ENCODE peak calls at places on chromosomes 1 and 21, in six cellular contexts. Z is K562, U is HCT116, Y is mammary epithelial cell, O is hepatocyte, X is keratinocyte. N is an unnamed sample. For H3K36me3, the result is how much of the 10 kb centered on the place peaks cover.

GRCh38 chr21:46048926-46049889 is 48.7 kb upstream of the COL6A2 start:
- DNase-seq in U (no peak), X (peak), O (peak), Z (no peak), Y (peak), N (peak)

GRCh38 chr1:211198111-211198510 is 61.1 kb upstream of the RCOR3 start:
- DNase-seq in Z (no peak), X (peak), U (no peak), O (peak), Y (peak), N (peak)

GRCh38 chr1:9230869-9231533 is 3.6 kb upstream of the H6PD start:
- DNase-seq in Z (no peak), O (no peak), U (no peak), X (no peak), Y (peak), N (no peak)

GRCh38 chr1:94873520-94874351 is 53.2 kb downstream of the CNN3 start:
- DNase-seq in U (no peak), Z (no peak), Y (no peak), O (peak), X (no peak), N (peak)

GRCh38 chr1:230375795-230376194 is 50.3 kb downstream of the PGBD5 start:
- DNase-seq in Y (no peak), Z (no peak), U (no peak), O (no peak), X (no peak), N (no peak)

GRCh38 chr1:22754106-22754768 is 43.6 kb downstream of the EPHB2 start:
- DNase-seq in Y (no peak), Z (no peak), U (no peak), O (no peak), X (no peak), N (no peak)

GRCh38 chr1:162530318-162530984 is 31.1 kb upstream of the UAP1 start:
- DNase-seq in Y (no peak), Z (no peak), X (no peak), U (no peak), O (no peak), N (no peak)

GRCh38 chr1:1971017-1971416 is 32.6 kb downstream of the CFAP74 start:
- DNase-seq in O (no peak), Y (no peak), U (no peak), Z (no peak), X (no peak), N (no peak)

GRCh38 chr1:2466270-2466665 is 9.8 kb upstream of the PLCH2 start:
- DNase-seq in U (no peak), Z (no peak), Y (no peak), X (no peak), O (no peak), N (no peak)

GRCh38 chr21:34614443-34614692 is 545 bp downstream of the RCAN1 start:
- DNase-seq in Z (no peak), Y (no peak), U (no peak), X (no peak), O (no peak), N (no peak)
- TF ChIP-seq EZH2 in Z (no peak), Y (no peak), U (no peak), X (no peak), O (no peak), N (no peak)

DNA sequence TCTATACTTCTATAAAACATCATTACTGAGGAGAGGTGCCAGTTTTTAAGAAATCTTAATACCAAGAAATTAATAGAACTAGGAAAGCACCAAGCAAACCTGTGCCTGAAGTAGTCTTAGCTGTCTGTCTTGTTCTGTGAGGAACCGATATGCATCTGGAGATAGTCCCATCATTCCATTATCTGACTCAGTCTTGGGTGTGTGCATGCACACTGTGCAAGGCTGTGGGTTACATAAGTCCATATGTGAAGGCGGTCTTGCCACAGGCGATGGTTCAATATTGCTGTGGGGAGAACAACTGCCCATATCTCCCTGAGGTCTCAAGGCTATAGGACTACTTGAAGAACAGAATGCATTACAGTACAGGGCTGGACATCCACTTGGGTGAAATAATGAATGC is 33.8 kb downstream of the STIL start:
- DNase-seq in O (no peak), X (no peak), U (no peak), Z (no peak), Y (peak), N (peak)
- H3K36me3 ChIP-seq in O (under half), X (under half), U (under half), Z (half or more), Y (under half), N (under half)

DNA sequence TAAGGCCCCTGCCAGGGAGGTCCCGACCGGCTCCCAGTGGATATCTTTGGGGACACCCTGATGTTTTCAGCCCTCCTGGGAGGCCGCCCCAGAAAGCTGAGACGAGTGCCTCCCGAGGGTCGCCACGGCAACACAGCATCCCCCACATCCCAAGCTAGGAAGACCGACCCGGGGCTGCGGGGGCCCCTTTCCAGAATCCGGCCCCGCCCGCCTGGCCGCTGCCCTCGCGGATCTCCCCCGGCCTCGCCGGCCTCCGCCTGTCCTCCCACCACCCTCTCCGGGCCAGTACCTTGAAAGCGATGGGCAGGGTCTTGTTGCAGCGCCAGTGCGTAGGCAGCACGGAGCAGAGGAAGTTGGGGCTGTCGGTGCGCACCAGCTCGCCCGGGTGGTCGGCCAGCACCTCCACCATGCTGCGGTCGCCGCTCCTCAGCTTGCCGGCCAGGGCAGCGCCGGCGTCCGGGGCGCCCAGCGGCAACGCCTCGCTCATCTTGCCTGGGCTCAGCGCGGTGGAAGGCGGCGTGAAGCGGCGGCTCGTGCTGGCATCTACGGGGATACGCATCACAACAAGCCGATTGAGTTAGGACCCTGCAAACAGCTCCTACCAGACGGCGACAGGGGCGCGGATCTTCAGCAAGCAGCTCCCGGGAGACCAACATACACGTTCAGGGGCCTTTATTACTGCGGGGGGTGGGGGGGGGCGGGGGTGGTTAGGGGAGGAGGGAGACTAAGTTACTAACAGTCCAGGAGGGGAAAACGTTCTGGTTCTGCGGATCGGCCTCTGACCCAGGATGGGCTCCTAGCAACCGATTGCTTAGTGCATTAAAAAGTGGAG is 162.3 kb downstream of the RUNX1 start:
- DNase-seq in U (no peak), O (peak), Y (no peak), Z (peak), X (no peak), N (no peak)
- TF ChIP-seq EZH2 in U (no peak), O (no peak), Y (no peak), Z (no peak), X (no peak), N (no peak)

DNA sequence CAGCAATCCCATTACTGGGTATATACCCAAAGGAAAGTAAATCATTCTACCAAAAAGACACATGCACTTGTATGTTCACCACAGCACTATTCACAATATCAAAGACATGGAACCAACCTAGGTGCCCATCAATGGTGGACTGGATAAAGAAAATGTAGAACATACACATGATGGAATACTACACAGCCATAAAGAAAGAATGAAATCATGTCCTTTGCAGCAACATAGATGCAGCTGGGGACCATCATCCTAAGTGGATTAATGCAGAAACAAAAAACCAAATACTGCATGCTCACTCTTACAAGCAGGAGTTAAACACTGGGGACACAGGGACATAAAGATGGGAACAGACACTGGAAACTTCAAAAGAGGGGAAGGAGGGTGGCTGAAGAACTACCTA is 8.7 kb downstream of the ANP32E start:
- DNase-seq in O (no peak), U (no peak), Z (no peak), Y (no peak), X (no peak), N (no peak)
- H3K36me3 ChIP-seq in O (under half), U (under half), Z (half or more), Y (under half), X (under half), N (under half)

GRCh38 chr1:118989878-118990378 is 1.8 kb upstream of the TBX15 start:
- DNase-seq in U (no peak), O (no peak), Z (no peak), Y (no peak), X (no peak), N (no peak)
- TF ChIP-seq EZH2 in U (no peak), O (no peak), Z (no peak), Y (no peak), X (no peak), N (no peak)

GRCh38 chr1:39332828-39333227 is 128.3 kb downstream of the MACF1 start:
- DNase-seq in O (no peak), U (no peak), Z (no peak), Y (no peak), X (no peak), N (no peak)
- H3K36me3 ChIP-seq in O (under half), U (under half), Z (half or more), Y (under half), X (under half), N (under half)

DNA sequence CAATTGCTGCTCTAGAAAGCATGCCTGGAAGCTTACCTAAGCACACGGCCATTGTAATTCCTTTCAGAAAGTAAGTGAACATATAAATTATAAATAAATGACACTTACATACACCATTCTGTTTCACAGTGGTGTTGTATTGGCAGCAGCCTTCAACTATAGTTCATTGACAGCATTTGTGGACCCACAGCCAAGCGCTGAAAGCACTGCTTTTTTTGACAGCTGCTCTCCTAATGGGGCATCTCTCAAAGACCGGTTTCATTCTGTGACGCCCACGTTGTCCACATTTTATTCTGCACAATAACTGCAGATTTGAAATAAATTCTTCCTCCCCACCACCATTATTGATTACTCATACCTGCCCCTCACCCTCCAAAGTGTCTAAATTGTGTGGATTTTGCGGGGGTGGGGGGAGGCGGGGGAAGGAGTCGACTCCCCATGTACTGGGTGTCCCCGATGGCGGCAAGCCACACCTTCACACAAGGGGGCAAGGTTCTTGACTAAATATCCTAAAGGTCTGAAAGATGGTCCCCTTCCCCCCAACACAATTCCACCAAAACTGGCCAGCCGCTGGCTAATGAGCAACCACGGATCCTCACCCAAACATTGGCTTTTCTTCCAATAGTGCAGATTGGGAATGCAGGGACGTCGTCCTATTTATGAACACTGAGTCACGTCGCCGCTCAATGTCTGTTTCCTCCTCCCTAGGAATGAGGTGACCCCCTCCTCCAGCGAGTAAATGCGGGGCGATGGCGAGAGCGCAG is 1.1 kb downstream of the RCAN1 start:
- DNase-seq in Z (no peak), U (no peak), O (peak), Y (peak), X (no peak), N (peak)
- TF ChIP-seq EZH2 in Z (no peak), U (no peak), O (no peak), Y (no peak), X (no peak), N (no peak)

GRCh38 chr21:41801256-41801655 is 34.4 kb upstream of the RIPK4 start:
- DNase-seq in X (no peak), Z (no peak), Y (no peak), U (no peak), O (no peak), N (no peak)

GRCh38 chr21:41802684-41803083 is 35.8 kb upstream of the RIPK4 start:
- DNase-seq in U (no peak), Y (peak), Z (no peak), X (no peak), O (no peak), N (peak)

GRCh38 chr21:41802185-41802584 is 35.3 kb upstream of the RIPK4 start:
- DNase-seq in Y (no peak), U (no peak), Z (no peak), O (no peak), X (no peak), N (no peak)

GRCh38 chr21:41799763-41800162 is 32.9 kb upstream of the RIPK4 start:
- DNase-seq in O (no peak), Y (no peak), Z (no peak), U (no peak), X (no peak), N (no peak)

DNA sequence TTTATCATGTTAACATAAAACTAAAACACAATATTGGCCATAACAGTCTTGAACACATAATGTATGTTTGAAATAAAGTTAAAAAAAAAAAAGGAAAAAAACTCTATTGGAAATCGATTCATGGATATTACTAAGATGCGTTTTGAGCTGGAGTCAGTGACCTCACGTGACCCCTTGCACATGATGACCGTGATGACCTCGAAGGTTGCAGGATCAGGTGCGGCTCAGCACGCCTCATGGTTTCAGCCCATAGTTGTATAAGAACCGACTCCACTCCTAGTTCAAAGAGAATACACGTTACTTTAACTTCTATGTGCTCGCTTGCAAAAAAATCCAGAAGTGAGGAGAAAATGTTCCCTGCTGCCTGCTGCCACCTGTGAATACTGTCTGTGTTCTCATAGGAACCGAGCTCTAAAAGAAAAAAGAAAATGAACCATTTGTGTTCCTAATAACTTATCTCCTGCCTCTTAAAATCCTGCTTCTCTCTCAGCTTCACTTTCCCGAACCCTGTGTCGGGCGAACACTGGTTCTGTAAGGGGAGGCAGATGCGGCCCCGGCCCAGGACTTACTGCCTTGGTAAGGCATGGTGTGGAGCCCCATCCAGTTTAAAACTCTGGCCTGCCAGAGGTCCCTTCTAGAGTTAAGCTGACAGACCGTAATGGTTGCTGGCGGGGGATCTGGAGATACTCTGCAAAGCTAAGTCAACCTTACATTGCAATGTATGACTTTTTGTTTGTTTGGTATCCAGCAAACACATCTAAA is 33.8 kb upstream of the RIPK4 start:
- DNase-seq in X (no peak), O (no peak), U (no peak), Y (no peak), Z (no peak), N (no peak)
- H3K36me3 ChIP-seq in X (under half), O (under half), U (under half), Y (under half), Z (under half), N (under half)

DNA sequence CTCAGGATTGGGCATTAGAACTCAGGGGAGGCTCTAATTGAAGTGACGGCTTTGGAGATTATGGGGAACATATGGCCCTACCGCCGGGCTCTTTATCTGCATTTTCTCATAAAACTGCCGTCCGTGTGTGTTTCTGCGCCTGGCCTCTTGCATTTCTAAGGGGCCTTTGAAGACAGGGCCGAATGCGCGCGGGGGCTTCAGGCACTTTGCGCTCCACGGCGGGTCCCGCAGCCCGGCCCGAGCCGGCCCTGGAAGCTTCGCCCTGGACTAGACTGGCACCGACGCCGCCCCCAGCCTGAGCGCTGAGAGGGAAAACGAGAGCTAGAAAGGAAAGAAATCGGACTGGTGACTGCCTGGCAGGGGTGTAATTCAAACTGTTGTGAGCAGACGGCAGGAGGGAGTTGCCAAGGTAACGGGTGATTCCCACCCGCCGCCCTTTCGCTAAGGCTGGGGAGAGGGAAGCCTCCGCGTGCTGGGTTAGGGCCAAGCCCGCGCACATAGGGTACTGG is 120.7 kb downstream of the LMX1A start:
- DNase-seq in U (no peak), Z (no peak), O (peak), X (no peak), Y (no peak), N (no peak)
- TF ChIP-seq EZH2 in U (no peak), Z (no peak), O (peak), X (peak), Y (peak), N (no peak)

GRCh38 chr1:69045572-69045971 is 522.1 kb upstream of the LRRC7 start:
- DNase-seq in Y (no peak), X (no peak), Z (no peak), U (no peak), O (no peak), N (no peak)
- H3K36me3 ChIP-seq in Y (under half), X (under half), Z (under half), U (under half), O (under half), N (under half)

N was measured in fibroblast of lung.